ENCODE peak calls at places on chromosomes 2 and 18, in nine cellular contexts. F, Y, B, A, N, M, E, V and W are unnamed samples.

GRCh38 chr2:105278654-105279053 is 37.1 kb downstream of the GPR45 start:
- DNase-seq in F (no peak), Y (no peak), B (no peak), A (no peak), N (no peak), M (no peak), E (no peak), V (no peak), W (no peak)

GRCh38 chr2:133421516-133422324 is 146.5 kb downstream of the NCKAP5 start:
- DNase-seq in F (no peak), Y (peak; percentile 81), B (no peak), A (no peak), N (peak; percentile 39), M (no peak), E (no peak), V (no peak), W (no peak)

GRCh38 chr2:42010743-42011298 is 37.0 kb upstream of the PKDCC start:
- DNase-seq in F (no peak), Y (peak; percentile 88), B (no peak), A (no peak), N (no peak), M (no peak), E (no peak), V (no peak), W (no peak)

GRCh38 chr18:487371-487770 is 13.1 kb downstream of the COLEC12 start:
- DNase-seq in F (no peak), Y (peak; percentile 13), B (no peak), A (no peak), N (no peak), M (no peak), E (no peak), V (no peak), W (no peak)

GRCh38 chr2:24110660-24111303 is 12.4 kb downstream of the PFN4 start:
- DNase-seq in F (no peak), Y (no peak), B (no peak), A (no peak), N (no peak), M (no peak), E (no peak), V (no peak), W (no peak)

GRCh38 chr2:65407240-65407639 is 25.2 kb downstream of the SPRED2 start:
- DNase-seq in F (no peak), Y (no peak), B (no peak), A (no peak), N (no peak), M (no peak), E (no peak), V (no peak), W (no peak)

GRCh38 chr2:202815548-202816420 is 55.8 kb downstream of the ICA1L start:
- DNase-seq in F (no peak), Y (peak; percentile 36), B (no peak), A (no peak), N (no peak), M (no peak), E (peak; percentile 58), V (no peak), W (no peak)

GRCh38 chr2:240648155-240648649 is 22.9 kb downstream of the GPR35 start:
- DNase-seq in F (no peak), Y (no peak), B (no peak), A (no peak), N (no peak), M (no peak), E (no peak), V (no peak), W (no peak)

GRCh38 chr2:236221798-236222197 is 42.4 kb downstream of the ASB18 start:
- DNase-seq in F (no peak), Y (no peak), B (no peak), A (no peak), N (no peak), M (no peak), E (no peak), V (no peak), W (no peak)

GRCh38 chr2:71235930-71236587 is 9.2 kb upstream of the PAIP2B start:
- DNase-seq in F (no peak), Y (no peak), B (no peak), A (no peak), N (no peak), M (no peak), E (no peak), V (no peak), W (peak; percentile 64)

GRCh38 chr18:34867520-34867919 is 157.4 kb downstream of the DTNA start:
- DNase-seq in F (no peak), Y (no peak), B (peak; percentile 11), A (no peak), N (no peak), M (no peak), E (no peak), V (no peak), W (peak; percentile 23)